ENCODE peak calls at places on chromosomes 11 and 22, in six cellular contexts. One of them, this sample, is unnamed.
A peak's percentile ranks its signal among the peaks of the same experiment; 100 is the strongest.

GRCh38 chr11:46120361-46120710 is 918 bp downstream of the PHF21A start:
- DNase-seq in mammary epithelial cell: no peak
- DNase-seq in body of pancreas: peak; percentile 17
- DNase-seq in tibial artery: peak; percentile 67
- DNase-seq in cardiac muscle cell: no peak
- DNase-seq in pancreas: peak; percentile 66
- DNase-seq in this sample: no peak

GRCh38 chr11:816433-816779 is 2.3 kb upstream of the PNPLA2 start:
- DNase-seq in mammary epithelial cell: no peak
- DNase-seq in cardiac muscle cell: no peak
- DNase-seq in tibial artery: no peak
- DNase-seq in pancreas: no peak
- DNase-seq in body of pancreas: no peak
- DNase-seq in this sample: no peak

GRCh38 chr11:47071871-47072270 is 104.8 kb downstream of the ARFGAP2 start:
- DNase-seq in pancreas: no peak
- DNase-seq in tibial artery: no peak
- DNase-seq in cardiac muscle cell: no peak
- DNase-seq in mammary epithelial cell: peak; percentile 1
- DNase-seq in body of pancreas: no peak
- DNase-seq in this sample: no peak

GRCh38 chr11:120336641-120337132 is 474 bp downstream of the ARHGEF12 start:
- DNase-seq in mammary epithelial cell: no peak
- DNase-seq in cardiac muscle cell: no peak
- DNase-seq in tibial artery: no peak
- DNase-seq in body of pancreas: no peak
- DNase-seq in pancreas: peak; percentile 85
- DNase-seq in this sample: peak; percentile 62

GRCh38 chr22:29917052-29917902 is 34.3 kb downstream of the MTMR3 start:
- DNase-seq in pancreas: no peak
- DNase-seq in mammary epithelial cell: no peak
- DNase-seq in tibial artery: peak; percentile 71
- DNase-seq in body of pancreas: peak; percentile 44
- DNase-seq in cardiac muscle cell: peak; percentile 64
- DNase-seq in this sample: no peak

GRCh38 chr11:125357551-125357950 is 138.5 kb downstream of the FEZ1 start:
- DNase-seq in mammary epithelial cell: no peak
- DNase-seq in tibial artery: no peak
- DNase-seq in pancreas: no peak
- DNase-seq in body of pancreas: no peak
- DNase-seq in cardiac muscle cell: no peak
- DNase-seq in this sample: no peak

GRCh38 chr11:73143126-73143838 is 1.2 kb upstream of the FCHSD2 start:
- DNase-seq in pancreas: no peak
- DNase-seq in mammary epithelial cell: no peak
- DNase-seq in tibial artery: no peak
- DNase-seq in cardiac muscle cell: peak; percentile 49
- DNase-seq in body of pancreas: peak; percentile 62
- DNase-seq in this sample: peak; percentile 58

GRCh38 chr11:118202599-118203422 is 22.0 kb downstream of the JAML start:
- DNase-seq in body of pancreas: peak; percentile 30
- DNase-seq in tibial artery: no peak
- DNase-seq in pancreas: no peak
- DNase-seq in mammary epithelial cell: no peak
- DNase-seq in cardiac muscle cell: no peak
- DNase-seq in this sample: peak; percentile 42

GRCh38 chr11:15707971-15708370 is 593.2 kb downstream of the INSC start:
- DNase-seq in pancreas: peak; percentile 88
- DNase-seq in tibial artery: peak; percentile 82
- DNase-seq in cardiac muscle cell: peak; percentile 74
- DNase-seq in mammary epithelial cell: no peak
- DNase-seq in body of pancreas: peak; percentile 87
- DNase-seq in this sample: no peak

GRCh38 chr22:47775686-47776085 is 1013.2 kb downstream of the TBC1D22A start:
- DNase-seq in pancreas: no peak
- DNase-seq in mammary epithelial cell: no peak
- DNase-seq in cardiac muscle cell: no peak
- DNase-seq in tibial artery: no peak
- DNase-seq in body of pancreas: no peak
- DNase-seq in this sample: no peak

GRCh38 chr11:124875943-124876817 is 10.9 kb downstream of the ROBO3 start:
- DNase-seq in pancreas: peak; percentile 89
- DNase-seq in mammary epithelial cell: peak; percentile 86
- DNase-seq in tibial artery: peak; percentile 92
- DNase-seq in cardiac muscle cell: peak; percentile 98
- DNase-seq in body of pancreas: peak; percentile 84
- DNase-seq in this sample: peak; percentile 88

GRCh38 chr11:74325649-74326645 is 14.5 kb upstream of the P4HA3 start:
- DNase-seq in mammary epithelial cell: no peak
- DNase-seq in tibial artery: peak; percentile 98
- DNase-seq in cardiac muscle cell: peak; percentile 96
- DNase-seq in pancreas: peak; percentile 87
- DNase-seq in body of pancreas: peak; percentile 92
- DNase-seq in this sample: peak; percentile 70

GRCh38 chr22:21657361-21658118 is 8.3 kb upstream of the PPIL2 start:
- DNase-seq in tibial artery: peak; percentile 78
- DNase-seq in pancreas: peak; percentile 92
- DNase-seq in body of pancreas: peak; percentile 83
- DNase-seq in mammary epithelial cell: peak; percentile 25
- DNase-seq in cardiac muscle cell: peak; percentile 15
- DNase-seq in this sample: peak; percentile 93

GRCh38 chr22:20198527-20199319 is 47.9 kb upstream of the CCDC188 start:
- DNase-seq in body of pancreas: no peak
- DNase-seq in pancreas: no peak
- DNase-seq in mammary epithelial cell: no peak
- DNase-seq in cardiac muscle cell: no peak
- DNase-seq in tibial artery: no peak
- DNase-seq in this sample: no peak

GRCh38 chr11:36394056-36394455 is 98.0 kb downstream of the PRR5L start:
- DNase-seq in tibial artery: no peak
- DNase-seq in cardiac muscle cell: no peak
- DNase-seq in mammary epithelial cell: no peak
- DNase-seq in pancreas: no peak
- DNase-seq in body of pancreas: no peak
- DNase-seq in this sample: no peak

GRCh38 chr11:32884023-32884422 is 8.6 kb upstream of the QSER1 start:
- DNase-seq in tibial artery: no peak
- DNase-seq in mammary epithelial cell: no peak
- DNase-seq in pancreas: no peak
- DNase-seq in cardiac muscle cell: no peak
- DNase-seq in body of pancreas: no peak
- DNase-seq in this sample: no peak

GRCh38 chr11:94910281-94910680 is 63.1 kb downstream of the CWC15 start:
- DNase-seq in body of pancreas: no peak
- DNase-seq in cardiac muscle cell: peak; percentile 34
- DNase-seq in tibial artery: no peak
- DNase-seq in mammary epithelial cell: no peak
- DNase-seq in pancreas: no peak
- DNase-seq in this sample: no peak

DNA sequence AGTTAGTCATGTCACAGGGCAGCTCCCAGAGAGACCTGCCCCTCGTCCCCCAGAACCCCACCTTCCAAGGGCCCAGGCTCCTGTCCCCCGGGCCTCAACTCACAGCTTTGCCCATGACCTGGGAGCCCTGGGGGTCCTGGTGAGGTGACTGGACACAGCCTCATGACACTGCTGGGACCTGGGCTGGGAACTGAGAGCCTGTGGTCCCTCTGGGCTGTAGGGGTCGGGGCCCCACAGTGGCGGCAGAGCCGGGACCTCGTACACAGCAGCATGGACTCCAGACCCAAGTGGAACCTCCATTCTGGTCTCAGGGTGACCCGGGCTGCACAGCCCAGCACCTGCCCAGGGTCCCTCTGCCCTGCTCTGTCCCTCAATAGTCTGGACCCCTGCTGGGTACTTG is 6.9 kb downstream of the APOBEC3A start:
- DNase-seq in mammary epithelial cell: no peak
- DNase-seq in cardiac muscle cell: no peak
- DNase-seq in body of pancreas: no peak
- DNase-seq in tibial artery: no peak
- DNase-seq in pancreas: no peak
- DNase-seq in this sample: no peak
- H3K27ac ChIP-seq in mammary epithelial cell: no peak overlapping the region
- H3K27ac ChIP-seq in cardiac muscle cell: peak overlapping the region; percentile 72
- H3K27ac ChIP-seq in body of pancreas: no peak overlapping the region
- H3K27ac ChIP-seq in tibial artery: no peak overlapping the region
- H3K27ac ChIP-seq in pancreas: no peak overlapping the region
- H3K27ac ChIP-seq in this sample: peak overlapping the region; percentile 31

GRCh38 chr11:50246699-50247098 is 214.0 kb downstream of the OR4C45 start:
- DNase-seq in pancreas: peak; percentile 56
- DNase-seq in body of pancreas: no peak
- DNase-seq in tibial artery: no peak
- DNase-seq in mammary epithelial cell: no peak
- DNase-seq in cardiac muscle cell: no peak
- DNase-seq in this sample: no peak

GRCh38 chr11:50247309-50247874 is 214.7 kb downstream of the OR4C45 start:
- DNase-seq in cardiac muscle cell: no peak
- DNase-seq in pancreas: peak; percentile 46
- DNase-seq in tibial artery: no peak
- DNase-seq in mammary epithelial cell: no peak
- DNase-seq in body of pancreas: no peak
- DNase-seq in this sample: no peak

GRCh38 chr11:50246183-50246582 is 213.5 kb downstream of the OR4C45 start:
- DNase-seq in pancreas: peak; percentile 29
- DNase-seq in mammary epithelial cell: no peak
- DNase-seq in body of pancreas: no peak
- DNase-seq in cardiac muscle cell: no peak
- DNase-seq in tibial artery: peak; percentile 60
- DNase-seq in this sample: no peak
- H3K9me3 ChIP-seq in pancreas: no peaks in the 10 kb centered on the region
- H3K9me3 ChIP-seq in mammary epithelial cell: peaks cover 17% of the 10 kb centered on the region
- H3K9me3 ChIP-seq in body of pancreas: no peaks in the 10 kb centered on the region
- H3K9me3 ChIP-seq in cardiac muscle cell: no peaks in the 10 kb centered on the region
- H3K9me3 ChIP-seq in tibial artery: no peaks in the 10 kb centered on the region
- H3K9me3 ChIP-seq in this sample: no peaks in the 10 kb centered on the region

GRCh38 chr11:132987936-132988335 is 544.4 kb downstream of the OPCML start:
- DNase-seq in cardiac muscle cell: peak; percentile 3
- DNase-seq in body of pancreas: no peak
- DNase-seq in tibial artery: no peak
- DNase-seq in pancreas: no peak
- DNase-seq in mammary epithelial cell: no peak
- DNase-seq in this sample: no peak
- H3K27ac ChIP-seq in cardiac muscle cell: no peak overlapping the region
- H3K27ac ChIP-seq in body of pancreas: no peak overlapping the region
- H3K27ac ChIP-seq in tibial artery: no peak overlapping the region
- H3K27ac ChIP-seq in pancreas: no peak overlapping the region
- H3K27ac ChIP-seq in mammary epithelial cell: no peak overlapping the region
- H3K27ac ChIP-seq in this sample: no peak overlapping the region

DNA sequence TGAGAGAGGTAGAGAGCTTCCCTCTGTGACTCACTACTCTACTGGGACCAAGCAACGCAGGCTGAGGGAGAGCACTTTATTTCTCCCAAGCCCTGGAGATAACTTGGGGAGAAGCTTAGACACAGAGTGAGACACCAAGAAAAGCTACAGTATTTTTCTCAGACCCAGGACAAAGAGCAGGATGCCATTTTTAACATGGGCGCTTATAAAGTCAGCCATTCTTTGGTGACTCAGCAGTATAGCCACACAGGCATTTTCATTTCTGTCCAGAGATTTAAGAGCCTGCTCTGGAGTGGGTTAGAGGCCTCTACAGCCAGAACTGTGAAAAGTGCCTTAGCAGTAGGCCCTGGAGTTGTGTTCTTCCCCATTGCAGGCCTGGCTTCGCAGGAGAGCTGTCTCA is 55.0 kb upstream of the GLYAT start:
- DNase-seq in cardiac muscle cell: no peak
- DNase-seq in tibial artery: no peak
- DNase-seq in mammary epithelial cell: no peak
- DNase-seq in pancreas: no peak
- DNase-seq in body of pancreas: no peak
- DNase-seq in this sample: no peak
- H3K9me3 ChIP-seq in cardiac muscle cell: no peaks in the 10 kb centered on the region
- H3K9me3 ChIP-seq in tibial artery: no peaks in the 10 kb centered on the region
- H3K9me3 ChIP-seq in mammary epithelial cell: no peaks in the 10 kb centered on the region
- H3K9me3 ChIP-seq in pancreas: no peaks in the 10 kb centered on the region
- H3K9me3 ChIP-seq in body of pancreas: no peaks in the 10 kb centered on the region
- H3K9me3 ChIP-seq in this sample: no peaks in the 10 kb centered on the region

GRCh38 chr22:36362077-36362476 is 25.7 kb downstream of the MYH9 start:
- DNase-seq in tibial artery: no peak
- DNase-seq in pancreas: no peak
- DNase-seq in mammary epithelial cell: no peak
- DNase-seq in body of pancreas: no peak
- DNase-seq in cardiac muscle cell: no peak
- DNase-seq in this sample: no peak
- H3K27ac ChIP-seq in tibial artery: peak overlapping the region; percentile 95
- H3K27ac ChIP-seq in pancreas: no peak overlapping the region
- H3K27ac ChIP-seq in mammary epithelial cell: peak overlapping the region; percentile 13
- H3K27ac ChIP-seq in body of pancreas: peak overlapping the region; percentile 95
- H3K27ac ChIP-seq in cardiac muscle cell: peak overlapping the region; percentile 92
- H3K27ac ChIP-seq in this sample: peak overlapping the region; percentile 100

DNA sequence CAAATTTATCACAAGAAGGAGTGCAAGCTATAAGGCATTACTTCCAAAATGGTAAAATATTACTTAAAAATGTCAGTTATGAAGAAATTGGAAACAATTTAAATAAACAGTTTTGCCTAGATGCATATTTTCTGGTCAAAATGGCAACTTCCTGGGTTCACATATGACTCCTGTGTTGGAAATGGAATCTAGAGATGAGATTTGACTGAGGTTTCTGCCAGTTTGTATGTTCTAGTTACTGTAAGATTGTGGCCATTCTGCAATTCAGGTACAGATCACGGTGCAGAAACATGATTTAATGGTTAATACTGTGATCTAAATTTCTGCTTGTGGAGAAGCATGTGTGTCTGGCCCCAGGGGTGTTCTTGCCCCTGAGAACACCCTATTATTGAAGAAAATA is 3.4 kb upstream of the OR4C6 start:
- DNase-seq in mammary epithelial cell: no peak
- DNase-seq in body of pancreas: no peak
- DNase-seq in cardiac muscle cell: no peak
- DNase-seq in pancreas: no peak
- DNase-seq in tibial artery: no peak
- DNase-seq in this sample: no peak
- H3K9me3 ChIP-seq in mammary epithelial cell: peaks cover 2% of the 10 kb centered on the region
- H3K9me3 ChIP-seq in body of pancreas: no peaks in the 10 kb centered on the region
- H3K9me3 ChIP-seq in cardiac muscle cell: peaks cover 10% of the 10 kb centered on the region
- H3K9me3 ChIP-seq in pancreas: no peaks in the 10 kb centered on the region
- H3K9me3 ChIP-seq in tibial artery: no peaks in the 10 kb centered on the region
- H3K9me3 ChIP-seq in this sample: no peaks in the 10 kb centered on the region